ENCODE peak calls at places on chromosomes 6 and 20, in four cellular contexts. D is mucosa of descending colon, L is lung, B is stomach. F is an unnamed sample.

GRCh38 chr20:55586626-55587025 is 418.7 kb downstream of the CBLN4 start:
- DNase-seq in D (no peak), B (no peak), L (no peak), F (no peak)

GRCh38 chr6:134198093-134198492 is 119.8 kb downstream of the SGK1 start:
- DNase-seq in B (no peak), D (no peak), L (no peak), F (no peak)

GRCh38 chr20:33490023-33490933 is at the start of gene CBFA2T2:
- DNase-seq in L (no peak), D (peak; percentile 84), B (no peak), F (peak; percentile 75)

GRCh38 chr20:48606841-48607543 is 220.8 kb downstream of the PREX1 start:
- DNase-seq in B (no peak), L (no peak), D (peak; percentile 33), F (no peak)

GRCh38 chr6:21457647-21458046 is 135.9 kb upstream of the SOX4 start:
- DNase-seq in L (no peak), D (no peak), B (no peak), F (no peak)

GRCh38 chr6:119727504-119728219 is 378.1 kb upstream of the MAN1A1 start:
- DNase-seq in B (peak; percentile 25), L (no peak), D (no peak), F (no peak)

GRCh38 chr6:9404351-9405146 is 969.2 kb upstream of the SLC35B3 start:
- DNase-seq in L (no peak), B (no peak), D (no peak), F (no peak)

GRCh38 chr20:10653593-10654288 is 20.1 kb downstream of the JAG1 start:
- DNase-seq in B (no peak), L (no peak), D (no peak), F (peak; percentile 59)

GRCh38 chr6:90219168-90219985 is 77.3 kb downstream of the BACH2 start:
- DNase-seq in B (no peak), D (no peak), L (no peak), F (peak; percentile 59)

GRCh38 chr6:41671376-41671775 is 33.1 kb downstream of the MDFI start:
- DNase-seq in B (no peak), L (no peak), D (no peak), F (no peak)

GRCh38 chr6:41723178-41723935 is 12.1 kb downstream of the TFEB start:
- DNase-seq in D (peak; percentile 89), L (peak; percentile 86), B (peak; percentile 59), F (peak; percentile 89)

GRCh38 chr6:154169193-154169847 is 130.3 kb downstream of the OPRM1 start:
- DNase-seq in D (no peak), L (no peak), B (no peak), F (no peak)

GRCh38 chr20:59317332-59317731 is 16.9 kb downstream of the EDN3 start:
- DNase-seq in D (no peak), B (no peak), L (no peak), F (no peak)

GRCh38 chr6:13536796-13537526 is 37.4 kb upstream of the SIRT5 start:
- DNase-seq in B (no peak), D (no peak), L (no peak), F (no peak)

GRCh38 chr20:46192376-46192944 is 74.3 kb downstream of the CD40 start:
- DNase-seq in B (no peak), L (no peak), D (no peak), F (no peak)

GRCh38 chr6:158836625-158837311 is 17.6 kb upstream of the EZR start:
- DNase-seq in D (no peak), B (no peak), L (no peak), F (no peak)

GRCh38 chr6:139625998-139626975 is 251.8 kb upstream of the CITED2 start:
- DNase-seq in D (no peak), B (no peak), L (no peak), F (no peak)

GRCh38 chr20:19990911-19991707 is 26.1 kb upstream of the NAA20 start:
- DNase-seq in B (no peak), D (no peak), L (no peak), F (no peak)

GRCh38 chr6:107806675-107807074 is 17.4 kb downstream of the SCML4 start:
- DNase-seq in L (no peak), B (no peak), D (no peak), F (no peak)

GRCh38 chr20:53126185-53126584 is 154.0 kb downstream of the TSHZ2 start:
- DNase-seq in D (no peak), L (no peak), B (no peak), F (no peak)

GRCh38 chr6:51843470-51844390 is 243.7 kb downstream of the PKHD1 start:
- DNase-seq in B (no peak), L (no peak), D (no peak), F (no peak)

GRCh38 chr6:74642101-74642500 is 563.8 kb downstream of the COL12A1 start:
- DNase-seq in D (no peak), B (no peak), L (no peak), F (no peak)

GRCh38 chr6:112163295-112164257 is 76.2 kb downstream of the FAM229B start:
- DNase-seq in L (peak; percentile 68), D (peak; percentile 66), B (peak; percentile 83), F (peak; percentile 76)

GRCh38 chr20:17614176-17614811 is 44.4 kb downstream of the DSTN start:
- DNase-seq in B (peak; percentile 83), D (peak; percentile 85), L (no peak), F (peak; percentile 89)

GRCh38 chr20:17617212-17617867 is 47.5 kb downstream of the DSTN start:
- DNase-seq in D (no peak), B (peak; percentile 65), L (peak; percentile 71), F (peak; percentile 89)

GRCh38 chr20:17614812-17615644 is 45.2 kb downstream of the DSTN start:
- DNase-seq in B (peak; percentile 38), L (peak; percentile 28), D (peak; percentile 56), F (peak; percentile 74)

GRCh38 chr20:17616480-17617211 is 46.8 kb downstream of the DSTN start:
- DNase-seq in L (peak; percentile 27), D (no peak), B (peak; percentile 24), F (peak; percentile 49)

DNA sequence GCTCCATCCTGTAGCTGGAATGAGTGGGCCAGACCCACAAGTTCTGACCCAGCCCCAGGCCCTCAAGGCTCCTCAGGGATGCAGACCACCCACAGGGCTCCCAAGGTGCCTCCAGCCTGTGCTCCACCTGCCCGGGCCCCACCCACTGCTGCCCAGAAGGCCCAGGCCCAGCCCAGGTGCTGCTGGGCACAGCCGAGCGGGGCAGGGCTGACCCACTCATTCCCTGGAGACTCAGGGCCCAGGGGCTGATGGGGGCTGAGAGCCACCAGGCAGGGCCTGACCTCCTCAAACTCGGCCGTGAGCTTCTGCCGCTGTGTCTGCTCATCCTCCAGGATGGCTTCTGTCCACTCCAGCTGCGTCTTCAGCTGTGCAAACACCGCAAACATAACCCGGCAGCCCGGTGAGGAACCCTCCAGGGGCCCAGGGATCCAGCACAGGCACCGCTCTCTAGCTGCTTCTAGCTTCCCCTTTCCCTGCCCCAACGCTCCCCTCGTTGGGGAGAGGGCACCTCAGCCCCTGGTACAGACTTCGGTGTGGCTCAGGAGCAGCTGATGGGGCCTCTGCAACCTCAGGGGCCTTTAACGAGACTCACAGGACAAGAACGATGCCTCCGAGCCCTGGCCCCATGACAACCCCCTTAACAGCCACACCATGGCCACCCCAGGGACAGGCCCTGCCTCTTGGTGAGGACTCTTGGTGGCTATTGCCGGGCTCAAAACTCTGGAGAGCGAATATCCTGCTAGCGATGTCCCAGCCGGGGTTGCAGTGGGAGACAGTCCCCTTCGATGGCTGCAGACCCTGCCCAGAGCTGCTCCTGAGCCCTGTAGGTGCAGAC is 46.0 kb downstream of the DSTN start:
- DNase-seq in D (no peak), L (peak; percentile 27), B (peak; percentile 25), F (peak; percentile 19)
- H3K4me1 ChIP-seq in D (peaks cover 30% of the 10 kb centered on the region), L (no peaks in the 10 kb centered on the region), B (peaks cover 57% of the 10 kb centered on the region), F (peaks cover 8% of the 10 kb centered on the region)

GRCh38 chr6:44123544-44123943 is 3.7 kb downstream of the MRPL14 start:
- DNase-seq in L (no peak), D (no peak), B (no peak), F (no peak)
- H3K4me1 ChIP-seq in L (peaks cover 18% of the 10 kb centered on the region), D (peaks cover 45% of the 10 kb centered on the region), B (peaks cover 58% of the 10 kb centered on the region), F (peaks cover 18% of the 10 kb centered on the region)

DNA sequence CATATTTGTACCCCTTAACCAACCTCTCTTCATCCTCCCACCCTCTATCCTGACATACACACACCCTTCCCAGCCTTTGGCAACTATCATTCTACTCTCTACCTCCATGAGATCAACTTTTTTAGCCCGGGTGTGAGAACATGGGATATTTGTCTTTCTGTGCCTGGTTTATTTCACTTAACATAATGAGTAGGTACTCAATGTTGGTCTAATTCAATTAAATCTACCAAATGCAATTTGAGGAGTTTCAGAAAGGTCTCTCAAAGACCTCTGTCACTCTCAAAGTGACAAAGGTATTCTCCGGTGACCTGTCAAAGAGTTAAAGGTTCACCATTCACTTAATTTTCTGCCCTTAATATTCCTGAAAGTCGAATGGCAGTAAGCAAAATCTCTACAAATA is 87.7 kb downstream of the ME1 start:
- DNase-seq in D (no peak), B (no peak), L (no peak), F (no peak)
- H3K4me1 ChIP-seq in D (no peaks in the 10 kb centered on the region), B (no peaks in the 10 kb centered on the region), L (no peaks in the 10 kb centered on the region), F (no peaks in the 10 kb centered on the region)

DNA sequence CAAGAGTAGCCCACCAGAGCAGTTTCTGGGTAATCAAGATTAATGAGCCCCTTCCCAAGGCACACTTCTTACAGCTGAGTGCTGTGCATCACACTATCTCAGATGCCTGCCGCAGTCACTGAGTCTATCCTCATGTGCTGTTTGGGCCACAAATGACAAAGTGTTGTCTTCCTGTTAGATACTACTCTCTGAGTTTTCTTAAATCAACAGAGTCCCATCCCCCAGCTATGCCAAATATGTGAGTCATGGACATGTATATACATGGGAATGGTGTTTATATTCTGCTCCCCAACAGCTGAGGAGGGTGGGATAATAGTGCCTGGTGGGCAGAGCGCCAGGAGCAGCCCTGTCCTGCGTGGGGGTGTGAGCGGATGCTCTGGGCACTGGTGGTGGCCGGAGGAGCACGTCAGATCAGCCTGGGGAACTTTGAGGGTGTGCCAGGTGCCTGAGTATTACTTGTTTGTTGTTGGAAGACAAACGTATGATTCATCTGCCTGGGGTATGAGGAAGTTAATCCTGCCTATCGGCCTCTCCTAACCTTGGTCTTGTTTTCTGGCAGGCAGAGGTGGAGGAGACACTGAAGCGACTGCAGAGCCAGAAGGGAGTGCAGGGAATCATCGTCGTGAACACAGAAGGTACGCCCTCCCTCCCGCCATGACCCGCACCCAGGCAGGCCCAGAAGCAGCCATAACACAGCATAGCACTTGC is 9.6 kb downstream of the DYNLRB1 start:
- DNase-seq in D (peak; percentile 88), L (peak; percentile 86), B (peak; percentile 83), F (peak; percentile 84)
- H3K4me1 ChIP-seq in D (peaks cover 37% of the 10 kb centered on the region), L (peaks cover 4% of the 10 kb centered on the region), B (peaks cover 56% of the 10 kb centered on the region), F (peaks cover 6% of the 10 kb centered on the region)

F was measured in right cardiac atrium.